ENCODE peak calls at places on chromosomes 4 and X, in five cellular contexts. One of them, this sample, is unnamed.

GRCh38 chr4:36255575-36255974 is 11.3 kb upstream of the ARAP2 start:
- DNase-seq in heart left ventricle: no peak
- DNase-seq in left ventricle myocardium inferior: no peak
- DNase-seq in brain microvascular endothelial cell: no peak
- DNase-seq in upper lobe of left lung: no peak
- DNase-seq in this sample: no peak

GRCh38 chrX:112820364-112821308 is 20.0 kb downstream of the AMOT start:
- DNase-seq in heart left ventricle: no peak
- DNase-seq in left ventricle myocardium inferior: no peak
- DNase-seq in brain microvascular endothelial cell: no peak
- DNase-seq in upper lobe of left lung: no peak
- DNase-seq in this sample: no peak

GRCh38 chrX:44305921-44306320 is 37.6 kb downstream of the EFHC2 start:
- DNase-seq in heart left ventricle: no peak
- DNase-seq in left ventricle myocardium inferior: no peak
- DNase-seq in brain microvascular endothelial cell: no peak
- DNase-seq in upper lobe of left lung: no peak
- DNase-seq in this sample: no peak

GRCh38 chrX:70754169-70754843 is 154.2 kb downstream of the TEX11 start:
- DNase-seq in heart left ventricle: no peak
- DNase-seq in left ventricle myocardium inferior: no peak
- DNase-seq in brain microvascular endothelial cell: no peak
- DNase-seq in upper lobe of left lung: no peak
- DNase-seq in this sample: no peak

GRCh38 chrX:133516691-133517090 is 101.4 kb upstream of the GPC4 start:
- DNase-seq in heart left ventricle: no peak
- DNase-seq in left ventricle myocardium inferior: no peak
- DNase-seq in brain microvascular endothelial cell: no peak
- DNase-seq in upper lobe of left lung: no peak
- DNase-seq in this sample: no peak

GRCh38 chr4:98446499-98447375 is 185.6 kb downstream of the RAP1GDS1 start:
- DNase-seq in heart left ventricle: no peak
- DNase-seq in left ventricle myocardium inferior: no peak
- DNase-seq in brain microvascular endothelial cell: peak
- DNase-seq in upper lobe of left lung: no peak
- DNase-seq in this sample: peak

GRCh38 chr4:2296621-2297601 is 35.0 kb upstream of the MXD4 start:
- DNase-seq in heart left ventricle: no peak
- DNase-seq in left ventricle myocardium inferior: no peak
- DNase-seq in brain microvascular endothelial cell: no peak
- DNase-seq in upper lobe of left lung: peak
- DNase-seq in this sample: no peak

GRCh38 chr4:129929984-129930383 is 834.0 kb downstream of the C4orf33 start:
- DNase-seq in heart left ventricle: no peak
- DNase-seq in left ventricle myocardium inferior: no peak
- DNase-seq in brain microvascular endothelial cell: no peak
- DNase-seq in upper lobe of left lung: no peak
- DNase-seq in this sample: no peak

GRCh38 chrX:97065973-97066372 is 182.3 kb downstream of the RPA4 start:
- DNase-seq in heart left ventricle: no peak
- DNase-seq in left ventricle myocardium inferior: no peak
- DNase-seq in brain microvascular endothelial cell: peak
- DNase-seq in upper lobe of left lung: no peak
- DNase-seq in this sample: no peak

GRCh38 chrX:43592597-43592996 is 63.5 kb upstream of the MAOA start:
- DNase-seq in heart left ventricle: no peak
- DNase-seq in left ventricle myocardium inferior: no peak
- DNase-seq in brain microvascular endothelial cell: no peak
- DNase-seq in upper lobe of left lung: no peak
- DNase-seq in this sample: no peak

GRCh38 chrX:41405551-41405950 is 41.6 kb upstream of the NYX start:
- DNase-seq in heart left ventricle: no peak
- DNase-seq in left ventricle myocardium inferior: no peak
- DNase-seq in brain microvascular endothelial cell: no peak
- DNase-seq in upper lobe of left lung: no peak
- DNase-seq in this sample: no peak

GRCh38 chrX:24692305-24692704 is 1.4 kb upstream of the POLA1 start:
- DNase-seq in heart left ventricle: no peak
- DNase-seq in left ventricle myocardium inferior: no peak
- DNase-seq in brain microvascular endothelial cell: no peak
- DNase-seq in upper lobe of left lung: no peak
- DNase-seq in this sample: no peak

GRCh38 chr4:130043796-130044195 is 947.8 kb downstream of the C4orf33 start:
- DNase-seq in heart left ventricle: no peak
- DNase-seq in left ventricle myocardium inferior: no peak
- DNase-seq in brain microvascular endothelial cell: peak
- DNase-seq in upper lobe of left lung: no peak
- DNase-seq in this sample: no peak

GRCh38 chr4:148481644-148482043 is 39.4 kb upstream of the NR3C2 start:
- DNase-seq in heart left ventricle: no peak
- DNase-seq in left ventricle myocardium inferior: no peak
- DNase-seq in brain microvascular endothelial cell: no peak
- DNase-seq in upper lobe of left lung: no peak
- DNase-seq in this sample: no peak

GRCh38 chrX:17706676-17707075 is 30.6 kb upstream of the SCML1 start:
- DNase-seq in heart left ventricle: no peak
- DNase-seq in left ventricle myocardium inferior: no peak
- DNase-seq in brain microvascular endothelial cell: peak
- DNase-seq in upper lobe of left lung: no peak
- DNase-seq in this sample: no peak

GRCh38 chr4:153467154-153467896 is 1.2 kb downstream of the TMEM131L start:
- DNase-seq in heart left ventricle: peak
- DNase-seq in left ventricle myocardium inferior: peak
- DNase-seq in brain microvascular endothelial cell: no peak
- DNase-seq in upper lobe of left lung: peak
- DNase-seq in this sample: no peak

DNA sequence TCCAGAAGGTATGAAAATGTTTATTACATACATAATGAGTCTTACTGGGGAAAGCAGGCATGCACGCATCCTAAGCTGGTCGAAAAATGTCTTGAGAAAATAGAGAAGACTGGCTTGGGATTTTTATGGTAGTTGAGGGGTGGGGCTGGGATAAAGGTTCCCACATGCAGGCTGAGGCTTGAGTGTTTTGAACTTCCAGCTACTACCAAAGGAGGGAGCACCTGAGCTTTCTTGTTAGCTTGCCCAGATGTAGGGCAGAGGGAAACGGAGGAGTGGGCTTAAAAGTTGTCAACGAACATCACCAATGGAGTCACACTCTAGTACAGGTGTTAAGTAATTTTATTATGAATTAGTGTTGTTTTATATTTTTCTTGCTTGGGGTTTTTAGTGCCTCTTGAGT is 39.6 kb upstream of the SRPX start:
- DNase-seq in heart left ventricle: no peak
- DNase-seq in left ventricle myocardium inferior: no peak
- DNase-seq in brain microvascular endothelial cell: peak
- DNase-seq in upper lobe of left lung: no peak
- DNase-seq in this sample: no peak
- TF ChIP-seq CTCF in heart left ventricle: no peak
- TF ChIP-seq CTCF in left ventricle myocardium inferior: peak
- TF ChIP-seq CTCF in brain microvascular endothelial cell: peak
- TF ChIP-seq CTCF in upper lobe of left lung: peak
- TF ChIP-seq CTCF in this sample: peak

GRCh38 chr4:159106636-159107035 is 3.8 kb downstream of the RAPGEF2 start:
- DNase-seq in heart left ventricle: no peak
- DNase-seq in left ventricle myocardium inferior: no peak
- DNase-seq in brain microvascular endothelial cell: no peak
- DNase-seq in upper lobe of left lung: no peak
- DNase-seq in this sample: peak
- H3K4me3 ChIP-seq in heart left ventricle: peak
- H3K4me3 ChIP-seq in left ventricle myocardium inferior: peak
- H3K4me3 ChIP-seq in brain microvascular endothelial cell: no peak
- H3K4me3 ChIP-seq in upper lobe of left lung: no peak
- H3K4me3 ChIP-seq in this sample: no peak

DNA sequence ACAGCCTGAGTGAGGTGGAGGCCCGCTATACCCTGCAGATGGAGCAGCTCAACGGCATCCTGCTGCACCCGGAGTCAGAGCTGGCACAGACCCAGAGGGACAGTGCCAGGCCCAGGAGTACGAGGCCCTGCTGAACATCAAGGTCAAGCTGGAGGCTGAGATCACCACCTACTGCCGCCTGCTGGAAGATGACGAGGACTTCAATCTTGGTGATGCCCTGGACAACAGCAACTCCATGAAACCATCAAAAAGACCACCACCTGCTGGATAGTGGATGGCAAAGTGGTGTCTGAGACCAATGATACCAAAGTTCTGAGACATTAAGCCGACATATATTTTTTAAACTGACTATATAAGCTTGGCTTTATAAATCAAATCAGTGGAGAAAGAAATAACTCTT is 73.3 kb upstream of the HHIP start:
- DNase-seq in heart left ventricle: no peak
- DNase-seq in left ventricle myocardium inferior: no peak
- DNase-seq in brain microvascular endothelial cell: no peak
- DNase-seq in upper lobe of left lung: peak
- DNase-seq in this sample: no peak
- TF ChIP-seq CTCF in heart left ventricle: no peak
- TF ChIP-seq CTCF in left ventricle myocardium inferior: no peak
- TF ChIP-seq CTCF in brain microvascular endothelial cell: no peak
- TF ChIP-seq CTCF in upper lobe of left lung: no peak
- TF ChIP-seq CTCF in this sample: no peak

DNA sequence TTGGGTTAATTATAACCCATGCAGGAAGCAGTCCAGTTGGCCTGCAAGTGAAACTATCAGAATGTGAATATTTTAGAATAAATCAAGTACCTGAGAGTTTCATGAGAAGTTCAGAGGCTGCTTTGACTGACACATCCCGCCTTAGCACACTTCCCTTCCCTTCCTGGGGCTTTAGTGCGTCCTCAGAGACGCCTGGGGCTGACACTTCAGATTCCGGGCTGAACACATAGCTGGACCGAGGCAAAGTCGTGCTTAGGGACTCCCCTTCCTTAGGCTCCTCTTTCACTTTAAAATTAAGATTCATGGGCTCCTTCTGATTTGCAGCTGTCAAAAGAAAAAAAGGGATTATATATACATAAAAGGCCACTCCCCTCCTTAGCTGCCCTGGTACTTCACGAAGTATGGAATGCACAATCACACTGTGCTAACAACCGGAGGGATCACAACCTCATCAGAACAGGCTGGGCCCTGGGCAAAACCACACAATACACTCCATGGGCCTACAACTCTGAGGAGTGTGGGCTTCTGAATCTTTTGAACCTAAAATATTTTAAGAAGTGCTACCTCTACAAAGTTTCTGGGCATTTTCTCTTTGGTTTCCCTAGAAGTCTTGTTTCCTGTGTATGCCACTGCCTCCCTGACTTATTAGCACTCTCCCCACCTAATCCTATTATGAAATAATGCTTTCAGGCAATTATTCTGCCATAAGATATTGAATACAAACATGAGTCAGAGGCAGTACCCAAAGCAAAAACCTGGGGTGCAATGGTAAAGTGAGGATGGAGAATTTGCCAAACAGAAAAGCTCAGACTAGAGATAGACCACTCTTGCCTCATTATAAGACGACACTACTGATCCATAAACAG is 68.2 kb downstream of the ZNF827 start:
- DNase-seq in heart left ventricle: no peak
- DNase-seq in left ventricle myocardium inferior: no peak
- DNase-seq in brain microvascular endothelial cell: no peak
- DNase-seq in upper lobe of left lung: no peak
- DNase-seq in this sample: no peak
- H3K4me3 ChIP-seq in heart left ventricle: no peak
- H3K4me3 ChIP-seq in left ventricle myocardium inferior: no peak
- H3K4me3 ChIP-seq in brain microvascular endothelial cell: no peak
- H3K4me3 ChIP-seq in upper lobe of left lung: no peak
- H3K4me3 ChIP-seq in this sample: no peak

GRCh38 chr4:87270144-87270543 is 49.7 kb upstream of the KLHL8 start:
- DNase-seq in heart left ventricle: peak
- DNase-seq in left ventricle myocardium inferior: no peak
- DNase-seq in brain microvascular endothelial cell: peak
- DNase-seq in upper lobe of left lung: no peak
- DNase-seq in this sample: peak
- TF ChIP-seq CTCF in heart left ventricle: peak
- TF ChIP-seq CTCF in left ventricle myocardium inferior: peak
- TF ChIP-seq CTCF in brain microvascular endothelial cell: peak
- TF ChIP-seq CTCF in upper lobe of left lung: peak
- TF ChIP-seq CTCF in this sample: peak

GRCh38 chr4:92303621-92304027 is at the start of gene GRID2:
- DNase-seq in heart left ventricle: no peak
- DNase-seq in left ventricle myocardium inferior: no peak
- DNase-seq in brain microvascular endothelial cell: no peak
- DNase-seq in upper lobe of left lung: peak
- DNase-seq in this sample: no peak

GRCh38 chr4:92305148-92305877 is 1.5 kb downstream of the GRID2 start:
- DNase-seq in heart left ventricle: peak
- DNase-seq in left ventricle myocardium inferior: peak
- DNase-seq in brain microvascular endothelial cell: peak
- DNase-seq in upper lobe of left lung: peak
- DNase-seq in this sample: peak

GRCh38 chr4:92305878-92306520 is 2.2 kb downstream of the GRID2 start:
- DNase-seq in heart left ventricle: no peak
- DNase-seq in left ventricle myocardium inferior: no peak
- DNase-seq in brain microvascular endothelial cell: no peak
- DNase-seq in upper lobe of left lung: peak
- DNase-seq in this sample: no peak

GRCh38 chr4:92304636-92305035 is 870 bp downstream of the GRID2 start:
- DNase-seq in heart left ventricle: no peak
- DNase-seq in left ventricle myocardium inferior: no peak
- DNase-seq in brain microvascular endothelial cell: no peak
- DNase-seq in upper lobe of left lung: no peak
- DNase-seq in this sample: no peak

DNA sequence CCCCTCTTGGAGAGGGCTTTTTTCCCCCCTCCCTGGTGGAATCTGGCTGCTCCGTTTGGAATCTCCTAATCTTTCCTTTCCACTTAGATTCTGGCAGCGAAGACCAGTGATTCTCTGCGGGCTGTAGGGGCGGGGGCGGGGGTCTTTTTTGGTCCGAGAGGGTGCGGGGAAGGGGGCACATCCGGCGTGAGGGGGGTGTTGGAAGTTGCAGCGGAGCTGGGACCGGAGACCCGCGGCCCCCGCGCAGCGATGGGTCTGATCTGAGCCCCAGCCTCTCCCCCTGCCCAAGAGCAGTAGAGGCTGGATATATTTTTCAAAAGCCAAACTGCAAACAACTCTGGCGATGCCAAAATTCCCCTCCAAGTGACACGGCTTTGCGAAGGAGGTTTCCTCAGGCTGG is 307 bp downstream of the GRID2 start:
- DNase-seq in heart left ventricle: no peak
- DNase-seq in left ventricle myocardium inferior: no peak
- DNase-seq in brain microvascular endothelial cell: no peak
- DNase-seq in upper lobe of left lung: peak
- DNase-seq in this sample: no peak
- H3K4me3 ChIP-seq in heart left ventricle: peak
- H3K4me3 ChIP-seq in left ventricle myocardium inferior: peak
- H3K4me3 ChIP-seq in brain microvascular endothelial cell: peak
- H3K4me3 ChIP-seq in upper lobe of left lung: no peak
- H3K4me3 ChIP-seq in this sample: peak

DNA sequence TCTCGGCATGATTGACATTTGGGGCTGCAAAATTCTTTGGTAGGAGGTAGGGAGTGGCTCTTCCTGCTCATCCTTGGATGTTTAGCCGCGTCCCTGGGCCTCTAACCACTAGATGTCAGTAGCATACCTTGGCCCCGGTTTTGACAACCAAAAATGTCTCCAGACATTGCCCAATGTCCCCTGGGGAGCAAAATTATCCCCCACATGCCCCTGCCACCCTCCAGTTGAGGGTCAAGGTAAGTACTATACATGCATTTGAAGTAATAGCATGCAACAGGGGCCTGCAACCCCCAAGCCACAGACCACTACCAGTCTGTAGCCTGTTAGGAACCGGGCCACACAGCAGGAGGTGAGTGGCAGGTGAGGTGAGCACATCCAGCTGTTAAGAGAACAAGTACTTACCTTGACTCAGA is 17.6 kb upstream of the KIAA1210 start:
- DNase-seq in heart left ventricle: no peak
- DNase-seq in left ventricle myocardium inferior: no peak
- DNase-seq in brain microvascular endothelial cell: no peak
- DNase-seq in upper lobe of left lung: no peak
- DNase-seq in this sample: no peak
- TF ChIP-seq CTCF in heart left ventricle: peak
- TF ChIP-seq CTCF in left ventricle myocardium inferior: peak
- TF ChIP-seq CTCF in brain microvascular endothelial cell: peak
- TF ChIP-seq CTCF in upper lobe of left lung: no peak
- TF ChIP-seq CTCF in this sample: peak

This sample was measured in astrocyte of the cerebellum.